ENCODE peak calls at places on chromosomes 16 and 17, in six cellular contexts. Y is left lung, O is prostate gland, K is GM12865, G is B cell, E is HFF-Myc. M is an unnamed sample.
A peak's percentile ranks its signal among the peaks of the same experiment; 100 is the strongest.

GRCh38 chr16:1923299-1924034 is 5.3 kb upstream of the HS3ST6 start:
- DNase-seq in E (peak; percentile 66), Y (no peak), G (no peak), K (no peak), O (no peak), M (peak; percentile 76)

GRCh38 chr17:31726980-31727427 is 132.0 kb downstream of the COPRS start:
- DNase-seq in E (no peak), Y (no peak), O (no peak), K (no peak), G (no peak), M (no peak)

GRCh38 chr17:40978752-40979151 is 5.4 kb downstream of the KRT40 start:
- DNase-seq in O (no peak), G (no peak), E (no peak), Y (no peak), K (no peak), M (no peak)

GRCh38 chr17:35708149-35708548 is 23.3 kb upstream of the RASL10B start:
- DNase-seq in E (no peak), K (no peak), G (no peak), O (no peak), Y (no peak), M (no peak)

GRCh38 chr16:3187798-3188674 is at the start of gene OR1F1:
- DNase-seq in Y (no peak), G (peak; percentile 32), K (peak; percentile 88), O (no peak), E (peak; percentile 68), M (peak; percentile 59)

GRCh38 chr17:64077409-64077808 is 52.5 kb downstream of the ERN1 start:
- DNase-seq in Y (peak; percentile 78), O (no peak), K (no peak), G (no peak), E (no peak), M (no peak)

GRCh38 chr16:71895679-71896385 is 501 bp downstream of the IST1 start:
- DNase-seq in G (no peak), O (peak; percentile 15), E (no peak), K (peak; percentile 57), Y (peak; percentile 49), M (peak; percentile 57)

GRCh38 chr17:78506454-78507309 is 70.5 kb downstream of the DNAH17 start:
- DNase-seq in E (no peak), K (no peak), G (no peak), O (no peak), Y (no peak), M (no peak)

GRCh38 chr17:48002208-48002919 is 31.5 kb downstream of the CDK5RAP3 start:
- DNase-seq in Y (no peak), K (peak; percentile 74), E (peak; percentile 25), G (no peak), O (no peak), M (no peak)

GRCh38 chr17:78677303-78678219 is 100.4 kb upstream of the DNAH17 start:
- DNase-seq in G (no peak), K (no peak), E (no peak), O (no peak), Y (no peak), M (no peak)

GRCh38 chr16:83772806-83773205 is 35.0 kb upstream of the HSBP1 start:
- DNase-seq in G (no peak), O (no peak), Y (no peak), E (no peak), K (no peak), M (no peak)

GRCh38 chr17:6269474-6269873 is 165.4 kb downstream of the AIPL1 start:
- DNase-seq in Y (no peak), K (peak; percentile 48), E (no peak), G (no peak), O (no peak), M (peak; percentile 90)

GRCh38 chr16:71945616-71946015 is 50.3 kb downstream of the IST1 start:
- DNase-seq in K (no peak), O (no peak), E (no peak), Y (no peak), G (no peak), M (no peak)

GRCh38 chr17:3695129-3695722 is 729 bp downstream of the P2RX5 start:
- DNase-seq in G (peak; percentile 42), Y (no peak), O (no peak), E (no peak), K (peak; percentile 51), M (no peak)
- TF ChIP-seq CTCF in G (no peak), Y (no peak), O (no peak), E (no peak), K (no peak), M (no peak)

DNA sequence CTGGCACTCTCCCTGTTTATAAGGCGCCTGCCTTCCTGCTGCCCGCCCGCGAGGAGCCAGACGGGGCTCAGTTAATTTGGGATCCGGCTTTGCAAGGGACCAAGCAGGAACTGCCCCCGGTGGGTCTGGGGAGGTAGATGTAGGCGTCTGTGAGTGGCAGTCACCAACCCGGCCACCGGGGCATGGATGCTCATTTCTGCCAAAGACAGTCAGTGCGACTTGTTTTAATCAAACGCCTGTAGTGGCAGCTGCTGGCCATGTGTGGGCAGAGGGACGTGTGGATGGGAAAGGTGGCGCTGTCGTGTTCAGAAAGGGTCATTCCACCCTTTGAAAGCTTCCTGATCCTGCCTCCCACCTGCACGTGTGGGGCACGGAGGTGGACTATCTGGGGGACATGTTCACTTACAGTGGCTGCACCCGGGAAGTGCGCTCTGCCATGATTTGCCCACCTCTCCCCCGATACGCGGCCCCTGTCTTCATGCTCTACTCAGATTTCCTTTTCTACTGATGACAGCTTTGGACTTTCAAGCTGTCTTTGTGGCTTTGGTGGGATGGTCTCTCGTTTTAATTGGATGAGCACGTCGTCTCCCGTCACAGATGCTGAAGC is 60.3 kb upstream of the CIBAR2 start:
- DNase-seq in G (no peak), K (peak; percentile 24), O (no peak), Y (no peak), E (no peak), M (peak; percentile 43)
- TF ChIP-seq CTCF in G (no peak), K (peak; percentile 15), O (peak; percentile 17), Y (no peak), E (peak; percentile 25), M (no peak)

GRCh38 chr17:75876190-75876937 is 2.0 kb downstream of the TRIM47 start:
- DNase-seq in Y (peak; percentile 77), G (peak; percentile 79), E (no peak), O (no peak), K (peak; percentile 69), M (peak; percentile 36)

GRCh38 chr17:75876938-75877751 is 1.2 kb downstream of the TRIM47 start:
- DNase-seq in O (peak; percentile 75), E (peak; percentile 86), K (no peak), Y (peak; percentile 93), G (no peak), M (peak; percentile 28)

GRCh38 chr17:75878174-75878998 is at the start of gene TRIM47:
- DNase-seq in O (peak; percentile 46), G (peak; percentile 49), K (no peak), E (no peak), Y (peak; percentile 68), M (peak; percentile 50)

GRCh38 chr17:75875940-75876189 is 2.5 kb downstream of the TRIM47 start:
- DNase-seq in Y (no peak), E (no peak), K (no peak), G (no peak), O (peak; percentile 84), M (no peak)

GRCh38 chr17:75877752-75878173 is 618 bp downstream of the TRIM47 start:
- DNase-seq in O (peak; percentile 58), Y (peak; percentile 76), E (no peak), K (peak; percentile 78), G (peak; percentile 87), M (peak; percentile 79)
- TF ChIP-seq CTCF in O (peak; percentile 61), Y (peak; percentile 22), E (peak; percentile 52), K (peak; percentile 61), G (peak; percentile 73), M (peak; percentile 40)

DNA sequence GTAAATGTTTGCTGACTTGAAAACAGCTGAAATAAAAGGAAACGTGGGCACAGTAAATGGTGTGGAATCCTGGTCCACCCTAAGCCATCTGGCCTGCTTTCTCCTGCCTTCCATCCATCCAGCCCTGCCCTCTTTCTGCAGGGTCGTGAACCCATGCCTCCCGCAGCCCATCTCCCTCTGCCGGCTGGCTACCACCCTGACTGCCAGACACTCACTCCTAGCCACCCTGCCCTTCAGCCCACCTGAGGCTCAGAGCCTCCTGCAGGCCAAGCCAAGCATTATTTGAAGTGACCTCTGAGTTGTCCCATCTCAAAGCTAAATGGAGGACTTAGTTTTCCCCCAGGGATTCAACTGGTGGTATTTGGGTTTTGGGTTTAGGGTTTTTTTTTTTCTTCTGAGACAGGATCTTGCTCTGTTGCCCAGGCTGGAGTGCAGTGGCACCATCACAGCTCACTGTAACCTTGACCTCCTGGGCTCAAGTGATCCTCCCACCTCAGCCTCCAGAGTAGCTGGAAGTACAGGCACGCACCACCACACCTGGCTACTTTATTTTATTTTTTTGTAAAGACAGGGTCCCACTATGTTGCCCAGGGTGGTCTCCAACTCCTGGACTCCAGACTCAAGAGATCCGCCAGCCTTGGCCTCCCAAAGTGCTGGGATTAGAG is 8.4 kb downstream of the ZDHHC1 start:
- DNase-seq in K (no peak), Y (no peak), E (no peak), O (no peak), G (no peak), M (no peak)
- TF ChIP-seq CTCF in K (no peak), Y (no peak), E (no peak), O (no peak), G (no peak), M (no peak)

GRCh38 chr17:4583796-4584124 is 569 bp upstream of the SMTNL2 start:
- DNase-seq in E (no peak), K (no peak), Y (no peak), G (peak; percentile 32), O (no peak), M (peak; percentile 55)
- TF ChIP-seq CTCF in E (peak; percentile 36), K (no peak), Y (peak; percentile 16), G (no peak), O (no peak), M (peak; percentile 53)

DNA sequence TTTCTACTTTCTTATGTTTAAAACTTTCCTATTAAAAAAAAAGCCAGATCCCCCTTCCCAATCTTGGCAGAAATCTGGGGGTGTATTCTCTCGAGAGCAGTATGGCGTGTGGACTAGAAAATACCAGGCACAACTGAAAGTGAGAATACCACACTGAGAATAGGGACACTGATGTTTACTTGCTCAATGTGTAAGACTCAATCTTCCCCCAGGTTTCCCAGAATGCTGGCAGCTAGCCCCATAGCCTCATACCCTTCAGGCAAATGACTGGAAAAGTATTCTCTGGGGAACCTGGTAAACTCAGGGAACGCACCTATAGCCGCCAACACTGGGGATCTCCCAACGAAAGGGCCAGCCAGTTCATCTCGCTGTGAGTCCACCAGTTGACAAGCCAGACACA is 15.3 kb downstream of the ZZEF1 start:
- DNase-seq in G (no peak), E (no peak), Y (no peak), O (no peak), K (peak; percentile 34), M (no peak)
- TF ChIP-seq CTCF in G (no peak), E (no peak), Y (no peak), O (no peak), K (no peak), M (no peak)